ENCODE peak calls at places on chromosomes 3 and 15, in five cellular contexts. M is HFF-Myc, R is ACHN, D is head of caudate nucleus, T is Calu3. H is an unnamed sample.

GRCh38 chr3:64975138-64975537 is 287.3 kb upstream of the ADAMTS9 start:
- DNase-seq in M (no peak), R (no peak), D (no peak), T (no peak), H (no peak)

GRCh38 chr15:32042269-32042996 is 12.1 kb downstream of the CHRNA7 start:
- DNase-seq in M (no peak), R (peak), D (no peak), T (no peak), H (peak)

GRCh38 chr15:85972805-85973540 is 106.7 kb upstream of the AGBL1 start:
- DNase-seq in M (no peak), R (no peak), D (no peak), T (no peak), H (no peak)

GRCh38 chr15:51621917-51622268 is 678 bp downstream of the DMXL2 start:
- DNase-seq in M (no peak), R (peak), D (peak), T (peak), H (peak)

GRCh38 chr3:172856766-172857742 is 106.5 kb downstream of the ECT2 start:
- DNase-seq in M (no peak), R (no peak), D (no peak), T (peak), H (peak)

GRCh38 chr3:115922681-115923347 is 299.5 kb downstream of the GAP43 start:
- DNase-seq in M (peak), R (peak), D (no peak), T (peak), H (peak)

GRCh38 chr3:125257563-125257962 is 45.0 kb upstream of the SLC12A8 start:
- DNase-seq in M (no peak), R (no peak), D (no peak), T (no peak), H (no peak)

GRCh38 chr3:31064021-31064420 is 169.6 kb upstream of the GADL1 start:
- DNase-seq in M (no peak), R (no peak), D (no peak), T (no peak), H (peak)

GRCh38 chr15:74208901-74209559 is 6.4 kb upstream of the STRA6 start:
- DNase-seq in M (no peak), R (peak), D (no peak), T (no peak), H (peak)

GRCh38 chr15:43249699-43250203 is 17.0 kb downstream of the TGM5 start:
- DNase-seq in M (no peak), R (peak), D (no peak), T (no peak), H (peak)

GRCh38 chr15:72195101-72195511 is 2.5 kb downstream of the GRAMD2A start:
- DNase-seq in M (no peak), R (no peak), D (no peak), T (no peak), H (peak)

GRCh38 chr3:31917303-31917903 is 63.7 kb downstream of the OSBPL10 start:
- DNase-seq in M (no peak), R (no peak), D (no peak), T (no peak), H (no peak)

GRCh38 chr3:171788546-171789351 is 21.5 kb downstream of the PLD1 start:
- DNase-seq in M (peak), R (no peak), D (no peak), T (no peak), H (peak)

GRCh38 chr3:187516446-187516845 is 148.3 kb downstream of the RTP4 start:
- DNase-seq in M (no peak), R (no peak), D (no peak), T (no peak), H (no peak)

GRCh38 chr3:109351231-109351630 is 13.9 kb upstream of the DPPA4 start:
- DNase-seq in M (no peak), R (no peak), D (no peak), T (no peak), H (no peak)

GRCh38 chr15:67077641-67078215 is 12.3 kb downstream of the SMAD3 start:
- DNase-seq in M (no peak), R (no peak), D (no peak), T (no peak), H (no peak)

GRCh38 chr3:42148982-42149432 is 57.9 kb downstream of the TRAK1 start:
- DNase-seq in M (peak), R (peak), D (peak), T (no peak), H (peak)

GRCh38 chr3:12759097-12759679 is at the start of gene TMEM40:
- DNase-seq in M (no peak), R (no peak), D (no peak), T (peak), H (peak)

GRCh38 chr15:50235794-50236193 is 29.7 kb downstream of the HDC start:
- DNase-seq in M (no peak), R (no peak), D (no peak), T (no peak), H (no peak)

GRCh38 chr3:88957751-88958452 is 149.5 kb upstream of the EPHA3 start:
- DNase-seq in M (peak), R (no peak), D (no peak), T (peak), H (peak)

GRCh38 chr15:100107151-100107550 is 234.6 kb downstream of the ADAMTS17 start:
- DNase-seq in M (no peak), R (no peak), D (no peak), T (no peak), H (no peak)

GRCh38 chr15:64855206-64856000 is 13.7 kb downstream of the PLEKHO2 start:
- DNase-seq in M (peak), R (no peak), D (no peak), T (no peak), H (no peak)

GRCh38 chr3:150599611-150600297 is 3.4 kb upstream of the SELENOT start:
- DNase-seq in M (no peak), R (peak), D (no peak), T (peak), H (peak)